ENCODE peak calls at places on chromosomes 11 and 22, in nine cellular contexts. One of them, this sample, is unnamed. For H3K36me3, the result is how much of the 10 kb centered on the place peaks cover.

GRCh38 chr22:29871684-29872083 is 11.3 kb upstream of the MTMR3 start:
- DNase-seq in cardiac muscle cell: no peak
- DNase-seq in left ventricle myocardium inferior: no peak
- DNase-seq in HCT116: no peak
- DNase-seq in ovary: no peak
- DNase-seq in CD4-positive, CD25-positive, alpha-beta regulatory T cell: no peak
- DNase-seq in heart left ventricle: no peak
- DNase-seq in colonic mucosa: no peak
- DNase-seq in ascending aorta: no peak
- DNase-seq in this sample: no peak

GRCh38 chr11:69889400-69890372 is 70.5 kb upstream of the FGF3 start:
- DNase-seq in CD4-positive, CD25-positive, alpha-beta regulatory T cell: no peak
- DNase-seq in HCT116: no peak
- DNase-seq in colonic mucosa: no peak
- DNase-seq in heart left ventricle: no peak
- DNase-seq in ovary: no peak
- DNase-seq in ascending aorta: no peak
- DNase-seq in left ventricle myocardium inferior: no peak
- DNase-seq in cardiac muscle cell: no peak
- DNase-seq in this sample: no peak

GRCh38 chr11:2787816-2788750 is 88.3 kb upstream of the KCNQ1OT1 start:
- DNase-seq in HCT116: no peak
- DNase-seq in heart left ventricle: peak
- DNase-seq in CD4-positive, CD25-positive, alpha-beta regulatory T cell: no peak
- DNase-seq in ascending aorta: peak
- DNase-seq in ovary: peak
- DNase-seq in colonic mucosa: peak
- DNase-seq in cardiac muscle cell: peak
- DNase-seq in left ventricle myocardium inferior: peak
- DNase-seq in this sample: peak

GRCh38 chr11:110434952-110435779 is 5.4 kb downstream of the FDX1 start:
- DNase-seq in left ventricle myocardium inferior: no peak
- DNase-seq in heart left ventricle: no peak
- DNase-seq in ascending aorta: no peak
- DNase-seq in CD4-positive, CD25-positive, alpha-beta regulatory T cell: peak
- DNase-seq in cardiac muscle cell: no peak
- DNase-seq in colonic mucosa: peak
- DNase-seq in ovary: no peak
- DNase-seq in HCT116: peak
- DNase-seq in this sample: no peak

GRCh38 chr22:44975444-44976262 is 34.2 kb downstream of the PHF21B start:
- DNase-seq in heart left ventricle: peak
- DNase-seq in CD4-positive, CD25-positive, alpha-beta regulatory T cell: peak
- DNase-seq in colonic mucosa: peak
- DNase-seq in ascending aorta: no peak
- DNase-seq in ovary: peak
- DNase-seq in left ventricle myocardium inferior: peak
- DNase-seq in cardiac muscle cell: peak
- DNase-seq in HCT116: peak
- DNase-seq in this sample: no peak

GRCh38 chr11:84103096-84103495 is 816.9 kb upstream of the CCDC90B start:
- DNase-seq in CD4-positive, CD25-positive, alpha-beta regulatory T cell: no peak
- DNase-seq in colonic mucosa: no peak
- DNase-seq in ovary: no peak
- DNase-seq in HCT116: no peak
- DNase-seq in ascending aorta: no peak
- DNase-seq in heart left ventricle: no peak
- DNase-seq in cardiac muscle cell: no peak
- DNase-seq in left ventricle myocardium inferior: no peak
- DNase-seq in this sample: no peak

GRCh38 chr11:2308713-2309112 is 6.9 kb downstream of the TSPAN32 start:
- DNase-seq in ascending aorta: no peak
- DNase-seq in CD4-positive, CD25-positive, alpha-beta regulatory T cell: no peak
- DNase-seq in left ventricle myocardium inferior: no peak
- DNase-seq in heart left ventricle: no peak
- DNase-seq in ovary: no peak
- DNase-seq in cardiac muscle cell: no peak
- DNase-seq in HCT116: no peak
- DNase-seq in colonic mucosa: no peak
- DNase-seq in this sample: no peak

GRCh38 chr11:66278396-66279091 is 569 bp downstream of the CNIH2 start:
- DNase-seq in ovary: no peak
- DNase-seq in CD4-positive, CD25-positive, alpha-beta regulatory T cell: no peak
- DNase-seq in left ventricle myocardium inferior: no peak
- DNase-seq in heart left ventricle: no peak
- DNase-seq in colonic mucosa: no peak
- DNase-seq in cardiac muscle cell: no peak
- DNase-seq in ascending aorta: no peak
- DNase-seq in HCT116: no peak
- DNase-seq in this sample: no peak

GRCh38 chr11:57306156-57306876 is 18.4 kb downstream of the TNKS1BP1 start:
- DNase-seq in colonic mucosa: no peak
- DNase-seq in ovary: no peak
- DNase-seq in CD4-positive, CD25-positive, alpha-beta regulatory T cell: no peak
- DNase-seq in cardiac muscle cell: no peak
- DNase-seq in left ventricle myocardium inferior: no peak
- DNase-seq in HCT116: no peak
- DNase-seq in ascending aorta: no peak
- DNase-seq in heart left ventricle: no peak
- DNase-seq in this sample: no peak

GRCh38 chr22:24506802-24507438 is 11.8 kb downstream of the UPB1 start:
- DNase-seq in HCT116: no peak
- DNase-seq in cardiac muscle cell: no peak
- DNase-seq in colonic mucosa: no peak
- DNase-seq in heart left ventricle: no peak
- DNase-seq in ovary: no peak
- DNase-seq in left ventricle myocardium inferior: no peak
- DNase-seq in CD4-positive, CD25-positive, alpha-beta regulatory T cell: no peak
- DNase-seq in ascending aorta: no peak
- DNase-seq in this sample: no peak

GRCh38 chr22:41992496-41992895 is 6.1 kb upstream of the WBP2NL start:
- DNase-seq in HCT116: no peak
- DNase-seq in ovary: no peak
- DNase-seq in CD4-positive, CD25-positive, alpha-beta regulatory T cell: no peak
- DNase-seq in left ventricle myocardium inferior: no peak
- DNase-seq in ascending aorta: no peak
- DNase-seq in heart left ventricle: no peak
- DNase-seq in colonic mucosa: no peak
- DNase-seq in cardiac muscle cell: no peak
- DNase-seq in this sample: peak

GRCh38 chr11:70191495-70192140 is 11.5 kb upstream of the FADD start:
- DNase-seq in ascending aorta: no peak
- DNase-seq in cardiac muscle cell: peak
- DNase-seq in colonic mucosa: peak
- DNase-seq in ovary: peak
- DNase-seq in HCT116: peak
- DNase-seq in left ventricle myocardium inferior: peak
- DNase-seq in CD4-positive, CD25-positive, alpha-beta regulatory T cell: peak
- DNase-seq in heart left ventricle: peak
- DNase-seq in this sample: no peak

GRCh38 chr11:112298535-112298934 is 37.9 kb upstream of the PLET1 start:
- DNase-seq in colonic mucosa: no peak
- DNase-seq in left ventricle myocardium inferior: peak
- DNase-seq in ascending aorta: no peak
- DNase-seq in HCT116: no peak
- DNase-seq in cardiac muscle cell: no peak
- DNase-seq in CD4-positive, CD25-positive, alpha-beta regulatory T cell: no peak
- DNase-seq in heart left ventricle: peak
- DNase-seq in ovary: no peak
- DNase-seq in this sample: no peak
- H3K36me3 ChIP-seq in colonic mucosa: under half
- H3K36me3 ChIP-seq in left ventricle myocardium inferior: under half
- H3K36me3 ChIP-seq in ascending aorta: under half
- H3K36me3 ChIP-seq in HCT116: under half
- H3K36me3 ChIP-seq in cardiac muscle cell: under half
- H3K36me3 ChIP-seq in CD4-positive, CD25-positive, alpha-beta regulatory T cell: under half
- H3K36me3 ChIP-seq in heart left ventricle: under half
- H3K36me3 ChIP-seq in ovary: under half
- H3K36me3 ChIP-seq in this sample: under half

DNA sequence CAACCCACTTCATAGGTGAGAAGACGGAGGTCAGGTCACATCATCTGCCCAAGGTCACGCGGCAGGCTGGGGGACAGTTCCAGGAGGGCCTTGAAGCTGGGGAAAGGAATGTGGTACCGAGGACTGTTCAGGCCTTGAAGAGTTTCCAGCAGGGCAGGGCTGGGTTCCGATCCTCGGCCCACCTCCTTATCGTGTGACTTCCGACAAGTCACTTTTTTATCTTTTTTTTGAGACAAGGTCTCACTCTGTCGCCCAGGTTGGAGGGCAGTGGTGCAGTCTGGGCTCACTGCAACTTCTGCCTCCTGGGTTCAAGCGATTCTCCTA is 617 bp downstream of the NDUFS8 start:
- DNase-seq in colonic mucosa: no peak
- DNase-seq in cardiac muscle cell: no peak
- DNase-seq in HCT116: no peak
- DNase-seq in ovary: no peak
- DNase-seq in CD4-positive, CD25-positive, alpha-beta regulatory T cell: peak
- DNase-seq in ascending aorta: no peak
- DNase-seq in heart left ventricle: no peak
- DNase-seq in left ventricle myocardium inferior: no peak
- DNase-seq in this sample: no peak
- H3K36me3 ChIP-seq in colonic mucosa: under half
- H3K36me3 ChIP-seq in cardiac muscle cell: under half
- H3K36me3 ChIP-seq in HCT116: under half
- H3K36me3 ChIP-seq in ovary: under half
- H3K36me3 ChIP-seq in CD4-positive, CD25-positive, alpha-beta regulatory T cell: under half
- H3K36me3 ChIP-seq in ascending aorta: under half
- H3K36me3 ChIP-seq in heart left ventricle: under half
- H3K36me3 ChIP-seq in left ventricle myocardium inferior: under half
- H3K36me3 ChIP-seq in this sample: under half

DNA sequence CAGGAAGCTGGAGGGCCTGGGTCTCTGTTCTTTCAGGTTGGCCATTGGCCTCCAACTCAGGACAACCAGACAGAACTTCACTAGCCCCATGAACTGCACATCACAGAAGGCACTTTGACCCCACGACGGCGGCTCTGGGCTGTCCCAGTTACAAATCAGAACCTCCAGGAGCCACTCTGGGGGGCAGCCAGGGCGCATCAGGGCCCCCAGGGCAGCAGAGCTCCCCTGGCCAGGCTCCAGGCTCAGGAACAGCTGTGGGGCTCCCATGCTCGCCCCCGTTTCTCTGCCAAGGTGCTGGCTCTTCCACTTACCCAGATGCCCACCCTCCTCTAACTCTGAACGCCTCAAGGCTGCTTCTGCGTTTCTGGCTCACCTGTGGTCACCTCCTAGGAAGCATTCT is 25.5 kb downstream of the TOLLIP start:
- DNase-seq in HCT116: no peak
- DNase-seq in ascending aorta: no peak
- DNase-seq in heart left ventricle: no peak
- DNase-seq in ovary: no peak
- DNase-seq in colonic mucosa: no peak
- DNase-seq in cardiac muscle cell: no peak
- DNase-seq in CD4-positive, CD25-positive, alpha-beta regulatory T cell: no peak
- DNase-seq in left ventricle myocardium inferior: no peak
- DNase-seq in this sample: no peak
- H3K36me3 ChIP-seq in HCT116: under half
- H3K36me3 ChIP-seq in ascending aorta: half or more
- H3K36me3 ChIP-seq in heart left ventricle: under half
- H3K36me3 ChIP-seq in ovary: under half
- H3K36me3 ChIP-seq in colonic mucosa: under half
- H3K36me3 ChIP-seq in cardiac muscle cell: under half
- H3K36me3 ChIP-seq in CD4-positive, CD25-positive, alpha-beta regulatory T cell: under half
- H3K36me3 ChIP-seq in left ventricle myocardium inferior: half or more
- H3K36me3 ChIP-seq in this sample: half or more

DNA sequence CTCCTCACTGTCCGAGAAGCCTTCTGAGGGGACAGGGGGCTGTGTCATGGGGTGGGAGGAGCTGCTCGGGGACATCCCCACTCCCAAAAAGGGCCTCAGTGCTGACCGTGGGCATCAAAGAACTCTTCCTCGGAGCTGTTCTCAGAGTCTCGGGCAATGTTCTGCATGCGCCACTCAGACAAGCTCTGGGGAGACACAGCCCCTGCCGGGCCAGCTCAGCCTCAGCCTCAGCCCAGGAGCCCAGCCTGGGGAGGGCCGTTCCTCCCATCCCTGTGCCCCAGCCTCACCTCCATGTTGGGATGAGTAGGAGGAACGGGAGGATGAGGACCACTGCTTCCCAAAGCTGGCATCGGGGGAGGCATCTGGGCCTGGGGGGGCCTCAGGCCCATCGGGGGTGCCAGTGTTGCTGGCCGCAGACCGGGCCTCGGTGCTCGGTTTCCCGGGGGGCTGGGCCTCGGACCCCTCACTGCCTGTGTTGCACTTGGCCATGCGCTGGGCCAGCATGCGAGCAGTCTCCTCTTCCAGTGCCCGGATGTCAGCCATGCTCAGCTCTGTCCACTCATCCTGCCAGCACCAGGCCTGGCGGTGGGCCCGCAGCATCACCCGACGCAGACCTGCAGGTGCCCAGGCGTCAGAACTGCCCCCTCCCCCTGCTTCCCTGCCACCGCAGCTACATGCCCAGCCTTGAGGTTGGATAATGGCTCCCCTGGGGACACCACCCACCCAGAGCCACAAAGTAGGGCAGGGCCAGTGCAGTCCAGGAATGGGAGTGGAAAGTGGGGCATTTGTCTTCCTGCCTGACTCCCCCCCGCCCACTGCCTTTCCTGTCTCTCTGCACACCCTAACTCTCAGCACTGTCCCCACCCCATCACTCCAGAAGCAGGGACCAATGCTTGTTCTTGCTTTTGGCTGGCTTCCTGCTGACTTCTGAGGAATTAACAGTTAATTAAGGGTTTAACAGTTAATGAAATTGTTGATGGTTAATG is 5.1 kb downstream of the PITPNM1 start:
- DNase-seq in ovary: no peak
- DNase-seq in heart left ventricle: no peak
- DNase-seq in left ventricle myocardium inferior: no peak
- DNase-seq in cardiac muscle cell: no peak
- DNase-seq in CD4-positive, CD25-positive, alpha-beta regulatory T cell: no peak
- DNase-seq in HCT116: no peak
- DNase-seq in colonic mucosa: no peak
- DNase-seq in ascending aorta: no peak
- DNase-seq in this sample: no peak
- H3K36me3 ChIP-seq in ovary: under half
- H3K36me3 ChIP-seq in heart left ventricle: under half
- H3K36me3 ChIP-seq in left ventricle myocardium inferior: half or more
- H3K36me3 ChIP-seq in cardiac muscle cell: under half
- H3K36me3 ChIP-seq in CD4-positive, CD25-positive, alpha-beta regulatory T cell: half or more
- H3K36me3 ChIP-seq in HCT116: under half
- H3K36me3 ChIP-seq in colonic mucosa: under half
- H3K36me3 ChIP-seq in ascending aorta: under half
- H3K36me3 ChIP-seq in this sample: under half

This sample was measured in suprapubic skin.